ENCODE peak calls at places on chromosomes 11 and 22, in ten cellular contexts. J is A549; V is HCT116; Q is psoas muscle; U is lower leg skin; O is OCI-LY7; S is naive thymus-derived CD4-positive, alpha-beta T cell; N is dorsolateral prefrontal cortex; W is small intestine; I is BJ. X is an unnamed sample.

GRCh38 chr11:6443269-6444003 is 2.6 kb upstream of the HPX start:
- DNase-seq in S (peak; percentile 43), Q (peak; percentile 66), J (peak; percentile 57), I (no peak), N (peak; percentile 68), U (peak; percentile 88), O (peak; percentile 77), V (no peak), W (peak; percentile 56), X (peak; percentile 74)

GRCh38 chr22:43890901-43891331 is 897 bp downstream of the PNPLA5 start:
- DNase-seq in W (no peak), V (no peak), J (no peak), S (no peak), U (no peak), I (no peak), O (no peak), Q (peak; percentile 44), N (no peak), X (no peak)

GRCh38 chr11:108715239-108715638 is 50.4 kb downstream of the DDX10 start:
- DNase-seq in Q (no peak), V (no peak), J (no peak), W (no peak), U (no peak), I (no peak), O (no peak), S (no peak), N (no peak), X (no peak)

GRCh38 chr11:74019860-74020259 is 11.0 kb upstream of the UCP3 start:
- DNase-seq in S (no peak), W (no peak), N (peak; percentile 58), J (no peak), I (no peak), V (no peak), O (no peak), U (peak; percentile 39), Q (no peak), X (no peak)

GRCh38 chr11:11265994-11266606 is 87.0 kb downstream of the CSNK2A3 start:
- DNase-seq in U (peak; percentile 85), V (peak; percentile 16), S (peak; percentile 11), N (no peak), J (peak; percentile 64), O (peak; percentile 74), Q (peak; percentile 76), I (no peak), W (peak; percentile 61), X (no peak)

GRCh38 chr11:10619281-10619680 is 50.8 kb upstream of the LYVE1 start:
- DNase-seq in J (no peak), W (no peak), I (no peak), U (no peak), Q (no peak), S (no peak), V (no peak), O (no peak), N (no peak), X (no peak)

GRCh38 chr11:42034821-42035220 is 575.4 kb upstream of the LRRC4C start:
- DNase-seq in Q (no peak), I (no peak), N (no peak), V (no peak), W (no peak), O (no peak), S (no peak), U (no peak), J (no peak), X (no peak)

GRCh38 chr11:91860661-91861060 is 364.0 kb upstream of the FAT3 start:
- DNase-seq in U (no peak), I (no peak), Q (no peak), J (no peak), O (no peak), V (no peak), W (no peak), N (no peak), S (no peak), X (no peak)

GRCh38 chr11:68150029-68150428 is 28.8 kb upstream of the CHKA start:
- DNase-seq in I (no peak), O (no peak), N (no peak), U (peak; percentile 81), J (no peak), W (peak; percentile 74), S (no peak), V (no peak), Q (no peak), X (no peak)

GRCh38 chr11:119335091-119335654 is 846 bp downstream of the RNF26 start:
- DNase-seq in O (no peak), V (no peak), J (no peak), I (no peak), Q (no peak), U (no peak), S (no peak), N (no peak), W (no peak), X (no peak)

GRCh38 chr22:19853879-19854777 is 546 bp downstream of the GNB1L start:
- DNase-seq in U (peak; percentile 85), O (peak; percentile 32), Q (no peak), S (no peak), N (peak; percentile 58), I (no peak), V (peak; percentile 2), W (peak; percentile 22), J (no peak), X (peak; percentile 47)

GRCh38 chr11:59171508-59172322 is at the start of gene DTX4:
- DNase-seq in U (peak; percentile 98), Q (peak; percentile 95), W (peak; percentile 91), V (peak; percentile 84), I (peak; percentile 27), S (peak; percentile 69), O (peak; percentile 92), N (peak; percentile 95), J (peak; percentile 85), X (peak; percentile 95)

GRCh38 chr22:47171441-47172221 is 409.2 kb downstream of the TBC1D22A start:
- DNase-seq in J (no peak), U (peak; percentile 81), N (peak; percentile 32), I (no peak), O (no peak), V (no peak), Q (peak; percentile 34), W (no peak), S (no peak), X (peak; percentile 44)

GRCh38 chr22:23376256-23376655 is 195.9 kb downstream of the BCR start:
- DNase-seq in O (peak; percentile 50), J (peak; percentile 23), V (peak; percentile 33), W (peak; percentile 52), N (no peak), S (no peak), Q (no peak), I (no peak), U (peak; percentile 76), X (no peak)

GRCh38 chr22:46136539-46137217 is 13.6 kb upstream of the PPARA start:
- DNase-seq in N (no peak), V (no peak), W (no peak), S (no peak), I (no peak), O (no peak), U (no peak), Q (peak; percentile 43), J (no peak), X (peak; percentile 47)

GRCh38 chr11:46296520-46297448 is 19.3 kb downstream of the CREB3L1 start:
- DNase-seq in W (no peak), S (no peak), I (no peak), Q (peak; percentile 65), O (no peak), J (no peak), V (no peak), N (no peak), U (no peak), X (no peak)
- H3K4me3 ChIP-seq in W (no peak overlapping the region), S (no peak overlapping the region), I (peak overlapping the region; percentile 51), Q (peak overlapping the region; percentile 75), O (no peak overlapping the region), J (no peak overlapping the region), V (no peak overlapping the region), N (no peak overlapping the region), U (no peak overlapping the region), X (no peak overlapping the region)

DNA sequence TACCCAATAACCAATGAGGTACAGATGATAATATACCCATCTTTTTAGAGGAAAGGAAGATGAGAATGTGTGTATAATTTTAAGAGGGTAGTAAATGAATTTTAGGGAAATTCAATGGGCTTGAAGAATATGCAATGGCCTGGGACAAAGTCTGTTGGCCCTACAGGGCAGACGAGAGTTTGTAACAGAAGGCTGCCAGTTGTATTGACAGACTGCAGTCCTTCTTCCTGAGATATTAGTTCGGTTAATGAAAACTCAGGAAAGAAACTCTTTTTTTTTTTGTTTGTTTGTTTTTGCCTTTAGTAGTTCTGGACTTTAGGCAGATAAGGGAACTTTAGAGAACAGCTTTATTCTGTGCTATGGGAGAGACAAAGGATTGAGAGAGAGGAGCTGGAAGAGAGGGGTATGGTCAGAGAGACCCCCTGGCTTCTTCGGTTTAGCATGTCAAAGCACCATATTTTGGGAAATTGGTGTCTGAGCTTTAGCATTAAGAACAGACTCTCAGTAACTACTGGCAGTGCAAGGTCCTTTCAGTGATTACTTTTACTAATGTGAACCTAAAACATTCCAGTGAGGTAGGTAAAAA is 810 bp upstream of the NAALAD2 start:
- DNase-seq in N (no peak), U (no peak), Q (no peak), I (no peak), V (no peak), S (no peak), O (no peak), J (no peak), W (no peak), X (no peak)
- H3K4me3 ChIP-seq in N (peak overlapping the region; percentile 61), U (no peak overlapping the region), Q (peak overlapping the region; percentile 67), I (no peak overlapping the region), V (no peak overlapping the region), S (no peak overlapping the region), O (no peak overlapping the region), J (no peak overlapping the region), W (no peak overlapping the region), X (no peak overlapping the region)

DNA sequence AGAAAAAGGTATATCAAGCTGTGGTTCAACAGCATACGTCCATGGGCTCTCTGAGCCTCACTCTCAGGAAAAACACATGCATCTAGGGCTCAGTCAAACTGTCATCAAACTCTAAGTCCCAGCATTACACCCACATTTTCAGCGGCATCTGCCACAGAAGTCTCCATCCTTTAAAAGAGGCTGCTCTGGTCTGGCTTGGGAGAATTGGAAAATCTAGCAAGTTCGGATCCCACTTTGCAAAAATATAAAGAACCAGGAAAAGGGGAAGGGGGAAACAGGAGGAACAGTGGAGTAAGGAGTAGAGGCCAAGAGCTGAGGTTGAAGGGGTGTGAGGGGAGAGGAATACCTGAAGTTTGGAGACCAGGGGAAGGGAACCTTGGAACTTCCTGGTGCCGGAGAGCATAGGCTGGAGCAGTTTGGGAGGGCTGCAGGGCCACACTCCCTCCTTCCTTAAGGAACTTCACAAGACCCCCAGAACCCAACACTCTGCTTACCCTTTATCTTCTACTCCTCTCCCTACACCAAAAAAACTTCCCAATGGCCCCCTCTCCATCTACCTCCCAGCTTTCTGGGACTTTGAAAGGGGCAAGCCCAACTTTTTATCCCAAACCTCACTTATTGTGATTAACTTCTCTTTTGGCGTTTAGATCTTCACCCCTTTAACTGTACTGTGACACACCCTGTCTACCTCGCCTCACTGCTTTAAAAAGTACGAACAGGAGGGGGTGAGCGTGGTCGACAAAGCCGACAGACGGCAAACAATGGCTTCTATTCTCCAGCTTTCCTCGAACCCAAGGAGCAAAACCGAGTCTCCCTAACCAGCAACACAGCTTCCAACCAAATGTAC is 4.0 kb downstream of the PAX6 start:
- DNase-seq in W (no peak), O (no peak), V (no peak), I (no peak), Q (no peak), N (no peak), S (no peak), J (no peak), U (no peak), X (no peak)
- H3K4me3 ChIP-seq in W (no peak overlapping the region), O (no peak overlapping the region), V (no peak overlapping the region), I (no peak overlapping the region), Q (no peak overlapping the region), N (peak overlapping the region; percentile 59), S (no peak overlapping the region), J (no peak overlapping the region), U (no peak overlapping the region), X (no peak overlapping the region)

GRCh38 chr11:19931768-19932369 is 219.2 kb downstream of the NAV2 start:
- DNase-seq in O (no peak), Q (no peak), I (no peak), U (no peak), S (no peak), J (no peak), N (peak; percentile 70), V (no peak), W (no peak), X (no peak)
- H3K4me3 ChIP-seq in O (no peak overlapping the region), Q (no peak overlapping the region), I (peak overlapping the region; percentile 3), U (no peak overlapping the region), S (no peak overlapping the region), J (no peak overlapping the region), N (no peak overlapping the region), V (no peak overlapping the region), W (no peak overlapping the region), X (no peak overlapping the region)